ENCODE peak calls at places on chromosomes 12 and 14, in five cellular contexts. X, E, B, A and W are unnamed samples.

GRCh38 chr14:99673328-99674063 is 10.6 kb upstream of the CYP46A1 start:
- DNase-seq in X (no peak), A (no peak), E (no peak), B (no peak), W (no peak)

GRCh38 chr12:100913872-100914600 is 119.5 kb downstream of the ANO4 start:
- DNase-seq in E (no peak), B (no peak), X (peak; percentile 70), A (no peak), W (no peak)

GRCh38 chr14:53462931-53463778 is 310.0 kb upstream of the DDHD1 start:
- DNase-seq in B (no peak), X (no peak), A (no peak), E (no peak), W (no peak)

GRCh38 chr14:25400607-25401206 is 350.8 kb upstream of the STXBP6 start:
- DNase-seq in X (peak; percentile 50), B (peak; percentile 6), E (no peak), A (peak; percentile 67), W (no peak)

GRCh38 chr12:30134229-30134628 is 350.5 kb upstream of the TMTC1 start:
- DNase-seq in A (peak; percentile 43), E (no peak), B (no peak), X (no peak), W (no peak)

GRCh38 chr14:53278602-53279506 is 125.7 kb upstream of the DDHD1 start:
- DNase-seq in X (peak; percentile 31), A (no peak), E (no peak), B (no peak), W (no peak)

GRCh38 chr12:42511656-42512055 is 77.9 kb downstream of the PRICKLE1 start:
- DNase-seq in E (no peak), X (no peak), A (no peak), B (no peak), W (no peak)

GRCh38 chr14:40053396-40053795 is 621.2 kb upstream of the FBXO33 start:
- DNase-seq in E (no peak), B (no peak), A (no peak), X (no peak), W (no peak)

GRCh38 chr14:100950024-100950423 is 46.5 kb upstream of the RTL1 start:
- DNase-seq in B (no peak), E (no peak), X (peak; percentile 47), A (no peak), W (no peak)

GRCh38 chr12:91984571-91984970 is 161.1 kb downstream of the BTG1 start:
- DNase-seq in X (peak; percentile 77), E (no peak), A (no peak), B (no peak), W (no peak)

GRCh38 chr12:48025281-48025680 is 21.0 kb upstream of the COL2A1 start:
- DNase-seq in X (no peak), B (no peak), A (no peak), E (no peak), W (no peak)

GRCh38 chr12:5588231-5588995 is 156.5 kb downstream of the NTF3 start:
- DNase-seq in X (peak; percentile 36), A (no peak), E (no peak), B (no peak), W (no peak)

GRCh38 chr12:101607894-101608293 is 13.1 kb downstream of the MYBPC1 start:
- DNase-seq in E (no peak), A (no peak), B (no peak), X (no peak), W (no peak)

GRCh38 chr12:12714276-12715001 is 2.7 kb upstream of the CDKN1B start:
- DNase-seq in X (peak; percentile 39), B (peak; percentile 34), A (peak; percentile 53), E (no peak), W (no peak)

GRCh38 chr12:109310247-109311125 is 1.4 kb upstream of the FOXN4 start:
- DNase-seq in A (peak; percentile 36), E (no peak), X (no peak), B (no peak), W (no peak)

GRCh38 chr14:50741571-50741970 is 73.5 kb upstream of the SAV1 start:
- DNase-seq in X (peak; percentile 44), B (no peak), E (no peak), A (no peak), W (no peak)

GRCh38 chr14:37275963-37276362 is 78.2 kb downstream of the MIPOL1 start:
- DNase-seq in B (no peak), E (no peak), A (no peak), X (no peak), W (no peak)

GRCh38 chr12:108255203-108255602 is 83.9 kb downstream of the CMKLR1 start:
- DNase-seq in B (no peak), E (no peak), A (no peak), X (no peak), W (no peak)

GRCh38 chr14:22570132-22570949 is 18.7 kb downstream of the DAD1 start:
- DNase-seq in E (no peak), B (peak; percentile 85), X (peak; percentile 88), A (peak; percentile 92), W (no peak)

GRCh38 chr12:13707829-13708228 is 273.6 kb downstream of the GRIN2B start:
- DNase-seq in B (no peak), X (no peak), A (no peak), E (no peak), W (no peak)

GRCh38 chr12:68042212-68042699 is 53.0 kb downstream of the IFNG-AS1 start:
- DNase-seq in X (no peak), A (no peak), B (peak; percentile 3), E (no peak), W (no peak)

GRCh38 chr12:37541356-37541755 is 775.2 kb upstream of the ALG10B start:
- DNase-seq in A (no peak), B (no peak), E (no peak), X (no peak), W (no peak)

GRCh38 chr12:94186461-94187237 is 38.3 kb downstream of the PLXNC1 start:
- DNase-seq in B (no peak), A (peak; percentile 96), E (peak; percentile 53), X (peak; percentile 77), W (peak; percentile 4)

GRCh38 chr12:117408161-117408791 is 46.9 kb upstream of the NOS1 start:
- DNase-seq in X (no peak), A (peak; percentile 13), E (no peak), B (peak; percentile 31), W (no peak)

GRCh38 chr14:68965261-68965761 is 13.8 kb downstream of the ACTN1 start:
- DNase-seq in A (no peak), X (no peak), E (no peak), B (peak; percentile 5), W (no peak)
- H3K27ac ChIP-seq in A (no peak overlapping the region), X (no peak overlapping the region), E (no peak overlapping the region), B (peak overlapping the region; percentile 14), W (peak overlapping the region; percentile 100)

DNA sequence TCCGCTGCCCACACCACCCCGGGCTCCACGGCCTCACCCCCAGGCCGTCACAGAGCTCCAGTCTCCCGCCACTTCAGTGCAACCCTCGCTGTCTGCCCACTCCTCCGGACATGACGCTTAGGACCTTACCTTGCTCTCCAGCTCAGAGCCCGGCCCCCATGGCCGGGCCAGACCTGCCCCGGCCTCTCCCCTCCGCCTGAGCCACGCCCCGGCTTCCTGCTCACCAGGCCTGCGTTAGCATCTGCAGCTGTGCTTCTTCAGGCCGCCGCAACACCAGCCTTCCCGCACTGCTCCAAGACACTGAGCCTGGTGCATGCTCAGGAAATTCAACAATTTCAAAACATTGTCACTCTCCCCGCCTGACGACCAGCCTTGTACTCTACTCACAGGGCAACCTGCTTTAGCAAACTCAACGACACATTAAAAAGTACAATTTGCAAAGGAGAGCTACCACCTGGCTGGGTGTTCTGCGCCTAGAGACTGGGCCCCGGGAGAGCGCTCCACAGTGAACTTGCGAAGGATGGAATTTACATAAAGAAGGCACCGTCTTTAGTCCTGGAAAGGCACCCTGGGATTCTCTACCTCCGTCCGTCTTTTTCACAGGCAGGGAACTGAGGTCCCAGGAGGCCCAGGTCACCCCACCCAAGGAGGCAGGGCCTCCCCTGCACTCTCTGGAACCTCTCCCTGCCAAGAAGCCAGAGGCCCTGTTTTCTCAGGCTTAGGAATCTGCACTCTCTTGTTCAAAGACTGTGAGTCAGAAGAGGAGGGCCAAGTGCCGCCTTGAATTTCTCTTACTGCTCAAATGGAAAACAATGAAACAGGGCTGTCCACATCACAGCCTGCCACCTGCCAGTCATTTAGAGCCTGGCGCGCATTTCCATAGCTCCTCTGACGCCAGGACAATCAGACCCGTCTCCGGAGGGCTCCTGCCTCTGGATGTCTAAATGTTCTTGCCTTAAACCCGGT is 51.3 kb downstream of the STX2 start:
- DNase-seq in B (no peak), E (no peak), X (peak; percentile 49), A (peak; percentile 76), W (no peak)
- TF ChIP-seq CTCF in B (no peak), E (no peak), X (no peak), A (no peak), W (no peak)

GRCh38 chr14:89367449-89368120 is 49.4 kb downstream of the FOXN3 start:
- DNase-seq in X (no peak), B (no peak), A (no peak), E (no peak), W (no peak)
- H3K4me1 ChIP-seq in X (peaks cover 5% of the 10 kb centered on the region), B (peaks cover 92% of the 10 kb centered on the region), A (peaks cover 30% of the 10 kb centered on the region), E (peaks cover 97% of the 10 kb centered on the region), W (peaks cover 48% of the 10 kb centered on the region)

GRCh38 chr12:97380440-97380839 is 82.2 kb upstream of the RMST start:
- DNase-seq in A (no peak), E (no peak), B (no peak), X (no peak), W (no peak)

GRCh38 chr12:97386133-97386581 is 76.4 kb upstream of the RMST start:
- DNase-seq in B (no peak), E (no peak), X (no peak), A (peak; percentile 26), W (no peak)

DNA sequence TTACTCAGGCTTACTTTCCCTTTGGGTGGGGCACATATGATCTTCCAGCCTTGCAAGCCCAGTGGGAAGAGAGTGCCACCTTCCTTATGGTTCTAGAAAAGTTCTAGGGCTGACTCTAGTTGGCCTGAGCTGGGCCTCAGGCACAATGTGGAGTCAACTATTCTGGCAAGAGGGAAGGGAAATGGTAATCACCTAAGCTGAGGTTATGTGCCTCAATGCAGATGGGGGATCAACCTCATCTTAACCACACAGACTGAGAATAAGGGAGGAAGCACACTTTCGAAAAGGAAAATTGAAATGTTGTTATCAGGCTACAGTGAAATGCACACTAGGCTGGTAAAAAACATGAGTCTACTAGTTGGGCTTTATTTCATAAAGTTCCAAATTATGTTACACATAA is 77.5 kb upstream of the RMST start:
- DNase-seq in A (no peak), E (no peak), X (no peak), B (no peak), W (no peak)
- H3K27ac ChIP-seq in A (no peak overlapping the region), E (no peak overlapping the region), X (no peak overlapping the region), B (no peak overlapping the region), W (no peak overlapping the region)